ENCODE peak calls at places on chromosomes 4 and X, in eight cellular contexts. One of them, this sample, is unnamed.

GRCh38 chrX:66731398-66731797 is 92.5 kb upstream of the EDA2R start:
- DNase-seq in NCI-H345: no peak
- DNase-seq in PC-3: peak; percentile 34
- DNase-seq in HT1080: peak; percentile 7
- DNase-seq in NCI-H1417: peak; percentile 53
- DNase-seq in choroid plexus epithelial cell: peak; percentile 72
- DNase-seq in HCT116: no peak
- DNase-seq in fibroblast of mammary gland: peak; percentile 68
- DNase-seq in this sample: peak; percentile 34

GRCh38 chr4:128600410-128600809 is 209.1 kb upstream of the JADE1 start:
- DNase-seq in NCI-H345: no peak
- DNase-seq in PC-3: no peak
- DNase-seq in HT1080: no peak
- DNase-seq in NCI-H1417: no peak
- DNase-seq in choroid plexus epithelial cell: peak; percentile 46
- DNase-seq in HCT116: no peak
- DNase-seq in fibroblast of mammary gland: peak; percentile 14
- DNase-seq in this sample: no peak

GRCh38 chr4:91028223-91028622 is 901.0 kb downstream of the CCSER1 start:
- DNase-seq in NCI-H345: no peak
- DNase-seq in PC-3: no peak
- DNase-seq in HT1080: no peak
- DNase-seq in NCI-H1417: no peak
- DNase-seq in choroid plexus epithelial cell: no peak
- DNase-seq in HCT116: no peak
- DNase-seq in fibroblast of mammary gland: no peak
- DNase-seq in this sample: no peak

GRCh38 chr4:22969314-22969896 is 276.7 kb downstream of the GBA3 start:
- DNase-seq in NCI-H345: no peak
- DNase-seq in PC-3: peak; percentile 86
- DNase-seq in HT1080: peak; percentile 64
- DNase-seq in NCI-H1417: no peak
- DNase-seq in choroid plexus epithelial cell: peak; percentile 1
- DNase-seq in HCT116: no peak
- DNase-seq in fibroblast of mammary gland: no peak
- DNase-seq in this sample: no peak

GRCh38 chr4:105241456-105241855 is 94.8 kb downstream of the TET2 start:
- DNase-seq in NCI-H345: no peak
- DNase-seq in PC-3: no peak
- DNase-seq in HT1080: no peak
- DNase-seq in NCI-H1417: peak; percentile 28
- DNase-seq in choroid plexus epithelial cell: no peak
- DNase-seq in HCT116: no peak
- DNase-seq in fibroblast of mammary gland: no peak
- DNase-seq in this sample: no peak

GRCh38 chrX:50978920-50979660 is 68.6 kb downstream of the BMP15 start:
- DNase-seq in NCI-H345: no peak
- DNase-seq in PC-3: no peak
- DNase-seq in HT1080: peak; percentile 1
- DNase-seq in NCI-H1417: no peak
- DNase-seq in choroid plexus epithelial cell: no peak
- DNase-seq in HCT116: no peak
- DNase-seq in fibroblast of mammary gland: no peak
- DNase-seq in this sample: no peak

GRCh38 chr4:148029781-148030180 is 297.9 kb downstream of the ARHGAP10 start:
- DNase-seq in NCI-H345: no peak
- DNase-seq in PC-3: no peak
- DNase-seq in HT1080: no peak
- DNase-seq in NCI-H1417: no peak
- DNase-seq in choroid plexus epithelial cell: no peak
- DNase-seq in HCT116: no peak
- DNase-seq in fibroblast of mammary gland: no peak
- DNase-seq in this sample: no peak

GRCh38 chr4:187619319-187619718 is 376.3 kb upstream of the ZFP42 start:
- DNase-seq in NCI-H345: no peak
- DNase-seq in PC-3: no peak
- DNase-seq in HT1080: no peak
- DNase-seq in NCI-H1417: no peak
- DNase-seq in choroid plexus epithelial cell: no peak
- DNase-seq in HCT116: no peak
- DNase-seq in fibroblast of mammary gland: no peak
- DNase-seq in this sample: no peak

GRCh38 chr4:24856586-24856985 is 56.3 kb downstream of the CCDC149 start:
- DNase-seq in NCI-H345: no peak
- DNase-seq in PC-3: no peak
- DNase-seq in HT1080: peak; percentile 95
- DNase-seq in NCI-H1417: no peak
- DNase-seq in choroid plexus epithelial cell: peak; percentile 56
- DNase-seq in HCT116: no peak
- DNase-seq in fibroblast of mammary gland: peak; percentile 75
- DNase-seq in this sample: no peak

GRCh38 chr4:55682295-55682694 is 46.2 kb upstream of the NMU start:
- DNase-seq in NCI-H345: no peak
- DNase-seq in PC-3: no peak
- DNase-seq in HT1080: no peak
- DNase-seq in NCI-H1417: no peak
- DNase-seq in choroid plexus epithelial cell: no peak
- DNase-seq in HCT116: no peak
- DNase-seq in fibroblast of mammary gland: no peak
- DNase-seq in this sample: no peak